ENCODE peak calls at places on chromosomes 5 and 9, in six cellular contexts. P is H54, C is uterus, V is ovary, T is sigmoid colon, W is vagina. L is an unnamed sample.

GRCh38 chr5:79301046-79301712 is 65.2 kb downstream of the JMY start:
- DNase-seq in P (no peak), C (no peak), V (no peak), T (no peak), W (no peak), L (no peak)

GRCh38 chr9:72585737-72586136 is 64.3 kb downstream of the TMC1 start:
- DNase-seq in P (no peak), C (no peak), V (no peak), T (no peak), W (no peak), L (peak)

GRCh38 chr5:40437452-40437861 is 242.3 kb upstream of the PTGER4 start:
- DNase-seq in P (peak), C (no peak), V (no peak), T (no peak), W (no peak), L (peak)

GRCh38 chr5:142881076-142881466 is 110.9 kb downstream of the ARHGAP26 start:
- DNase-seq in P (no peak), C (no peak), V (no peak), T (no peak), W (no peak), L (no peak)

GRCh38 chr9:135455401-135456030 is 24.1 kb upstream of the PPP1R26 start:
- DNase-seq in P (no peak), C (no peak), V (no peak), T (no peak), W (no peak), L (no peak)

GRCh38 chr5:73692166-73692640 is 66.2 kb downstream of the ARHGEF28 start:
- DNase-seq in P (peak), C (no peak), V (no peak), T (no peak), W (no peak), L (no peak)

GRCh38 chr5:83149671-83150070 is 72.3 kb downstream of the XRCC4 start:
- DNase-seq in P (no peak), C (no peak), V (no peak), T (no peak), W (no peak), L (peak)

GRCh38 chr5:27706832-27707231 is 668.4 kb upstream of the CDH9 start:
- DNase-seq in P (no peak), C (no peak), V (no peak), T (no peak), W (no peak), L (peak)

GRCh38 chr9:115006660-115007059 is 76.3 kb upstream of the TNFSF8 start:
- DNase-seq in P (no peak), C (no peak), V (no peak), T (no peak), W (no peak), L (no peak)

GRCh38 chr5:16663848-16664247 is 47.1 kb upstream of the RETREG1 start:
- DNase-seq in P (no peak), C (no peak), V (no peak), T (no peak), W (no peak), L (no peak)

GRCh38 chr5:15835514-15835913 is 335.5 kb downstream of the FBXL7 start:
- DNase-seq in P (peak), C (no peak), V (no peak), T (no peak), W (no peak), L (no peak)

GRCh38 chr5:168818586-168818985 is 239.4 kb upstream of the PANK3 start:
- DNase-seq in P (no peak), C (no peak), V (no peak), T (no peak), W (no peak), L (no peak)

GRCh38 chr5:96629774-96630173 is 32.4 kb upstream of the CAST start:
- DNase-seq in P (peak), C (no peak), V (no peak), T (no peak), W (no peak), L (peak)

GRCh38 chr9:27387722-27388121 is 90.8 kb upstream of the EQTN start:
- DNase-seq in P (no peak), C (no peak), V (no peak), T (no peak), W (no peak), L (no peak)

GRCh38 chr5:135608761-135609443 is 30.1 kb upstream of the CXCL14 start:
- DNase-seq in P (no peak), C (no peak), V (no peak), T (no peak), W (peak), L (no peak)

GRCh38 chr5:13985736-13986418 is 41.4 kb upstream of the DNAH5 start:
- DNase-seq in P (peak), C (no peak), V (no peak), T (no peak), W (no peak), L (peak)

GRCh38 chr5:115601709-115602584 is at the start of gene TICAM2:
- DNase-seq in P (peak), C (peak), V (peak), T (peak), W (no peak), L (peak)

GRCh38 chr9:88818495-88819201 is 172.6 kb upstream of the S1PR3 start:
- DNase-seq in P (no peak), C (no peak), V (no peak), T (no peak), W (no peak), L (no peak)

GRCh38 chr9:124390812-124391658 is 24.2 kb downstream of the PSMB7 start:
- DNase-seq in P (peak), C (no peak), V (no peak), T (no peak), W (no peak), L (peak)

GRCh38 chr9:93096131-93096802 is at the start of gene CARD19:
- DNase-seq in P (peak), C (peak), V (peak), T (peak), W (no peak), L (peak)

GRCh38 chr5:88390007-88390385 is 121.4 kb upstream of the TMEM161B start:
- DNase-seq in P (no peak), C (no peak), V (no peak), T (no peak), W (no peak), L (no peak)

GRCh38 chr5:81350507-81350906 is 43.4 kb downstream of the ACOT12 start:
- DNase-seq in P (no peak), C (no peak), V (no peak), T (no peak), W (no peak), L (no peak)
- TF ChIP-seq POLR2A in P (no peak), C (no peak), V (no peak), T (no peak), W (no peak), L (no peak)

GRCh38 chr5:128537306-128537998 is 593 bp downstream of the FBN2 start:
- DNase-seq in P (no peak), C (peak), V (no peak), T (no peak), W (no peak), L (peak)
- TF ChIP-seq POLR2A in P (no peak), C (no peak), V (no peak), T (no peak), W (no peak), L (no peak)

DNA sequence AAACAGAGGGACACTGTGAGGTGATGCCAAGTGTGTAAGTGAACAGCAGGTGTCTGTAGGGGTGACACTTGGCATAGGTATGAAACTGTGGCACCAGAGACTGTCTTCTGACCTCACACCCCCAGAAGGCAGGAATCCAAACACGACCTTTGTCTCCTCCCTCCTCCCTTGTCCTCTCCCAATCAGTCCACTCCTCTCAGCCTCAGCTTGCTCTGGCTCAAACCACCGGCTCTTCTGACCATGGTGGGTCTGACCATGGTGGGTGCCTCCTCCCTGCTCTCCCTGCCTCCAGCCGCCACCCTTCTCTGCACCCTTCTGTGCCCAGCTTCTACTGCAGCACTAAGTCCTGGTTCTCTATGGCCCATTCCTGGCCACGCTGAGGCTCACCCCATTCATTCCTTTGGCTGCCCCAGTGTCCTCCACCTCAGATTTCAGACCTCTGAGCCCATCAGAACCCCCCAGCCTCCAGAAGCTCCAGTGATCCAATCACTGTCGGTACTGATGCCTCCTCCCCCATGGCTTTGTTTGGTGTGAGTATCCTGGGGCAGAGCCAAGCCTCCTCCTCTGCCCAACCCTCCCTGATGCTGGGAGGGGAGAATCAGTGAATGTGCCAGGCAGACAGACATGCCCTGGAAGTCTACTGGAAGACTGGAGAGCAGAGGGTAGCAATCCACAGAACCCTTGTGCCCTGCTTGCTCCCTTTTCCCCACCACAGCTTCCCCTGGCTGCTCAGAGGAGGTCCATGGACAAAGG is 1.7 kb upstream of the ARID3C start:
- DNase-seq in P (no peak), C (no peak), V (no peak), T (no peak), W (no peak), L (no peak)
- TF ChIP-seq POLR2A in P (no peak), C (no peak), V (no peak), T (no peak), W (no peak), L (no peak)

GRCh38 chr5:32598997-32599549 is 13.7 kb downstream of the SUB1 start:
- DNase-seq in P (no peak), C (no peak), V (no peak), T (no peak), W (no peak), L (no peak)

GRCh38 chr5:32595118-32595517 is 9.8 kb downstream of the SUB1 start:
- DNase-seq in P (no peak), C (no peak), V (no peak), T (no peak), W (no peak), L (no peak)

GRCh38 chr5:32598270-32598937 is 13.0 kb downstream of the SUB1 start:
- DNase-seq in P (no peak), C (no peak), V (no peak), T (no peak), W (no peak), L (no peak)

GRCh38 chr5:32600057-32600622 is 14.8 kb downstream of the SUB1 start:
- DNase-seq in P (peak), C (no peak), V (no peak), T (no peak), W (no peak), L (no peak)

DNA sequence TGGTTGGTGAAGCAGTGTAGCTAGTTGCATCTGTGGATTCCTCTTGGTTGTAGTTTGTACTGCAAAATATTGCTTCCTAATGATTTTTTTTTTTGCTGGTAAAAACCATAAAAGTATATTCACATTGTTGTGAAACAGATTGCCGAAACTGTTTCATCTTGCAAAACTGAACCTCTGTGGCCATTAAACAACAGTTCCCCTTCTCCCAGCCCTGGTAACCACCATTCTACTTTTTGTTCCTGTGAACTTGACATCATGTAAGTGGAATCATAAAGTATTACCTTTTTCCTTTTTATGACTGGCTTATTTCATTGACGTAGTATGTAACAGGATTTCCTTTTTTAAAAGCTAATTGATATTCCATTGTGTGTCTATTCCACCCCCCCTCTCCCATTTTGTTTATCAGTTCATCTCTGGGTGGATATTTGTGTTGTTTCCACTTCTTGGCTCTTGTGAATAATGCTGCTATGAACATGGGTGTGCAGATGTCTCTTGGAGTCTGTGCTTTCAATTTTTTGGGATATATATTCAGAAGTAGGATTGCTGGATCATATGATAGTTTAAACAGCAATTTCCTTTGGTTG is 11.8 kb downstream of the SUB1 start:
- DNase-seq in P (no peak), C (no peak), V (no peak), T (no peak), W (no peak), L (no peak)
- TF ChIP-seq POLR2A in P (no peak), C (no peak), V (no peak), T (no peak), W (no peak), L (no peak)

DNA sequence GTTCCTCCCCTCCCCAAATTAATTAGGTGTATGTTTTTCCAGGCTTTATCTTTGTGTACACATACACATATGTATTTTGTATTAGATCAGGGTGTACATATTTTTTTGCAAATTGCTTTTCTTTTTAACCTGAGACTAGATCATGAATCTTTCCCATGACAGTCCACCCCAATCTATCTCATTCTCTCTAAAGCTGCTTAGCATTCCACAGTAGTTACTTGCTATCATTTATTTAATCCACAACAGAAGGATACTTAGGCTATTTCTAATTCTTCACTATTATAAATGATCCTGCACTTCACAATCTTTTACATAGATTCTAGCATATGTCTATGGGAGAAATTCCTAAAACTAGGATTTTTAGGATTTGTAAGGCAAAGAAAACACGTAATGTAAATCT is 43.9 kb downstream of the SH3RF2 start:
- DNase-seq in P (no peak), C (no peak), V (no peak), T (no peak), W (no peak), L (no peak)
- TF ChIP-seq POLR2A in P (no peak), C (no peak), V (no peak), T (no peak), W (no peak), L (no peak)

DNA sequence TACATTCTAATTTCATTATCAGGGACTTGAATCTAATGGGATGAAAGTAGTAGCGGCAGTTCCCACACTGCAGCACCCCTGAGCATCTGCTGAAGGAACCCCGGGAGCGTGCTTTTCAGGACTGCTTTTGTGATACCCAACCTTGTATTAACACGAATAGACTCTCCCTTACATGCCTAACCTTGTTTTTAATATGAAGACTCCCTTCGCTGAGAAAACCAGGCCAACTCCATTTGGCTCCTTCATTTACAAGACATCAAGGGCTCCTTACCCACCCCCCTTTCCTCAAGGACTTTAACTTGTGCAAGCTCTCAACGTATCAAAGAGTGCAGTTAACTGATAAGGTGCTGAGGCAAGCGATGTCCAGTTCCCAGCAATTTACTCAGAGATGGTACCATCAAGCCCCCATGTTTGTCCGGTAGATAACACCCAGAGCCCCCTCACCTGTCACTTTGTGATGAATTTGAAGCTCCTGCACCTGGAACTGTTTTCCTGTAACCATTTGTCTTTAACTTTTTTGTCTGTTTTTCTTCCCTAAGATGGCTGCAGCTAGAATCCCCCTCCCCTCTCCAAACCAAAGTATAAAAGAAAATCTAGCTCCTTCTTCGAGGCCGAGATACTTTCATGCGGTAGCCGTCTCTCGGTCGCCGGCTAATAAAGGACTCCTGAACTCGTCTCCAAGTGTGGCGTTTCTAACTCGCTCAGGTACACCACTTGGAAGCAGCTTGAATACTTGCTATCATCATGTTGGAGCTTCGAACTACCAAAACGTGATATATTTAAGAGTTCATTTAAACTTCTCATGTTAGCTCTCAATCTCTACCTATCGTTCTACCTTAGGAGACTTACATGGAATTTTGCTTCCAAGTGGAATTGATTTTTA is 10.7 kb downstream of the HNRNPH1 start:
- DNase-seq in P (no peak), C (no peak), V (no peak), T (peak), W (no peak), L (no peak)
- TF ChIP-seq POLR2A in P (no peak), C (no peak), V (no peak), T (no peak), W (no peak), L (no peak)

L was measured in A549.